ENCODE peak calls at places on chromosome 3, in six cellular contexts. F, U, D, P, H and B are unnamed samples.

GRCh38 chr3:141261472-141262171 is 30.0 kb downstream of the PXYLP1 start:
- DNase-seq in H (no peak), P (peak; percentile 19), F (no peak), D (no peak), U (no peak), B (no peak)

GRCh38 chr3:186598108-186598784 is 14.6 kb upstream of the AHSG start:
- DNase-seq in H (peak; percentile 88), F (no peak), P (no peak), U (no peak), D (no peak), B (no peak)

GRCh38 chr3:86923071-86923476 is 67.9 kb downstream of the VGLL3 start:
- DNase-seq in H (peak; percentile 80), U (peak; percentile 69), F (no peak), P (no peak), D (no peak), B (peak; percentile 64)

GRCh38 chr3:20422391-20422790 is 236.4 kb upstream of the SGO1 start:
- DNase-seq in P (no peak), F (no peak), H (no peak), D (no peak), U (no peak), B (no peak)

GRCh38 chr3:120420855-120421570 is 29.8 kb downstream of the FSTL1 start:
- DNase-seq in U (peak; percentile 35), F (no peak), D (no peak), P (peak; percentile 76), H (peak; percentile 72), B (no peak)

GRCh38 chr3:127325630-127325961 is 37.8 kb upstream of the PRR20G start:
- DNase-seq in P (no peak), D (no peak), H (peak; percentile 31), F (no peak), U (no peak), B (no peak)

GRCh38 chr3:143101792-143102381 is 17.7 kb upstream of the CHST2 start:
- DNase-seq in U (no peak), H (no peak), F (no peak), P (no peak), D (no peak), B (no peak)

GRCh38 chr3:150296966-150297365 is 111.1 kb upstream of the TSC22D2 start:
- DNase-seq in H (no peak), P (no peak), F (no peak), D (no peak), U (no peak), B (no peak)

GRCh38 chr3:149080699-149081091 is 5.6 kb downstream of the HLTF start:
- DNase-seq in P (no peak), U (peak; percentile 46), D (no peak), H (peak; percentile 49), F (no peak), B (no peak)

GRCh38 chr3:156812521-156813335 is 13.4 kb upstream of the LEKR1 start:
- DNase-seq in F (peak; percentile 22), P (no peak), H (peak; percentile 41), U (peak; percentile 93), D (no peak), B (no peak)

DNA sequence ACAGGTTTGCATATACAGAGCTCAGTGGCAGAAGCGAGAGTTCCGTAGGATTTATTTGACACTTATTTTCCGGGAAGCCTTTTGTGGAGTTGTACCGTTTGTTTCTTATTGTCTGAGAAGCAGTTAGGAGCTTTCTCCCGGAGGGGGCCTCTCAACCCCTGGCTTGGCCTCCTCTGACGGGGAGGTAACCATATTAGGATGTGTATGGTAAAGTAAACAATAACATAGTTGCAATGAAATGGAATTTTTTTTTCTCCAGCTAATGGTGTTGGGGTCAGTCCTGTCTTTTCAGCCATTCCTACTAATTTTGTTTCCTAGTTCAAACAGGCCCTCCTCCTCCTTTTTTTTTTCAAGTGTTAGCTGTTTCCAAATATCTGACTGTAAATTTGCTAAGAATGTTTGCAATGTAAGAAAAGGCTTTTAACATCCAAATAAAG is 338.5 kb downstream of the FOXP1 start:
- DNase-seq in P (no peak), F (no peak), D (no peak), H (no peak), U (peak; percentile 88), B (no peak)
- H3K4me3 ChIP-seq in P (peak overlapping the region; percentile 52), F (no peak overlapping the region), D (no peak overlapping the region), H (peak overlapping the region; percentile 35), U (peak overlapping the region; percentile 46), B (no peak overlapping the region)

GRCh38 chr3:54999801-55000200 is 71.9 kb upstream of the LRTM1 start:
- DNase-seq in F (no peak), P (no peak), U (peak; percentile 33), D (peak; percentile 28), H (peak; percentile 48), B (no peak)

GRCh38 chr3:55000946-55001345 is 73.1 kb upstream of the LRTM1 start:
- DNase-seq in D (no peak), F (no peak), U (no peak), P (no peak), H (no peak), B (no peak)

GRCh38 chr3:55002416-55002930 is 74.6 kb upstream of the LRTM1 start:
- DNase-seq in U (no peak), F (no peak), D (no peak), P (no peak), H (no peak), B (no peak)

GRCh38 chr3:55000546-55000945 is 72.7 kb upstream of the LRTM1 start:
- DNase-seq in D (peak; percentile 24), P (no peak), H (peak; percentile 95), F (peak; percentile 25), U (peak; percentile 94), B (peak; percentile 64)

GRCh38 chr3:54999159-54999558 is 71.3 kb upstream of the LRTM1 start:
- DNase-seq in F (no peak), P (no peak), H (peak; percentile 94), U (peak; percentile 88), D (no peak), B (peak; percentile 80)
- TF ChIP-seq CTCF in F (no peak), P (no peak), H (peak; percentile 82), U (peak; percentile 66), D (peak; percentile 24), B (peak; percentile 66)

GRCh38 chr3:58047806-58048205 is 39.6 kb downstream of the FLNB start:
- DNase-seq in D (no peak), F (no peak), H (peak; percentile 98), P (no peak), U (peak; percentile 96), B (peak; percentile 83)
- H3K4me3 ChIP-seq in D (no peak overlapping the region), F (no peak overlapping the region), H (no peak overlapping the region), P (no peak overlapping the region), U (no peak overlapping the region), B (no peak overlapping the region)

GRCh38 chr3:4978259-4978965 is 825 bp upstream of the BHLHE40 start:
- DNase-seq in P (peak; percentile 99), H (peak; percentile 98), D (peak; percentile 89), U (peak; percentile 98), F (peak; percentile 97), B (peak; percentile 96)
- TF ChIP-seq CTCF in P (no peak), H (no peak), D (no peak), U (no peak), F (no peak), B (no peak)

DNA sequence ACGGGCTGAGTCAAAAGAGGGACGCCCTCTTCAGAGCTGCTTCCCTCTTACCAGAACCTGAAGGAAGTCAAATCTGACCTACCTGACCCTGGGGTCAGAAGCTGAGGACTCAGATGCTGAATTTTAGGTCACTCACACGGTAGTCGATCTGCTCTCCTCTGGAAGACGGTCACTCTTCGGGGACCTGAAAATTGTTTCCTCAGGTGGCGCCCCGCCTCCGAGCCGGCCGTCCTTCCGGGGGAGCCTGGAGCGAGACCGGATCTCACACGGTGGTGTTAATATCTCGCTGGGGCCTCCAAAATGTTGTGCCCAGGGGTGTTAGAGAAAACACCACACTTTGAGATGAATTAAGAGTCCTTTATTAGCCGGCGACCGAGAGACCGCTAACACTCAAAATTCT is 737.2 kb downstream of the SI start:
- DNase-seq in D (no peak), F (no peak), H (no peak), P (no peak), U (no peak), B (no peak)
- H3K4me3 ChIP-seq in D (no peak overlapping the region), F (no peak overlapping the region), H (no peak overlapping the region), P (no peak overlapping the region), U (no peak overlapping the region), B (no peak overlapping the region)

DNA sequence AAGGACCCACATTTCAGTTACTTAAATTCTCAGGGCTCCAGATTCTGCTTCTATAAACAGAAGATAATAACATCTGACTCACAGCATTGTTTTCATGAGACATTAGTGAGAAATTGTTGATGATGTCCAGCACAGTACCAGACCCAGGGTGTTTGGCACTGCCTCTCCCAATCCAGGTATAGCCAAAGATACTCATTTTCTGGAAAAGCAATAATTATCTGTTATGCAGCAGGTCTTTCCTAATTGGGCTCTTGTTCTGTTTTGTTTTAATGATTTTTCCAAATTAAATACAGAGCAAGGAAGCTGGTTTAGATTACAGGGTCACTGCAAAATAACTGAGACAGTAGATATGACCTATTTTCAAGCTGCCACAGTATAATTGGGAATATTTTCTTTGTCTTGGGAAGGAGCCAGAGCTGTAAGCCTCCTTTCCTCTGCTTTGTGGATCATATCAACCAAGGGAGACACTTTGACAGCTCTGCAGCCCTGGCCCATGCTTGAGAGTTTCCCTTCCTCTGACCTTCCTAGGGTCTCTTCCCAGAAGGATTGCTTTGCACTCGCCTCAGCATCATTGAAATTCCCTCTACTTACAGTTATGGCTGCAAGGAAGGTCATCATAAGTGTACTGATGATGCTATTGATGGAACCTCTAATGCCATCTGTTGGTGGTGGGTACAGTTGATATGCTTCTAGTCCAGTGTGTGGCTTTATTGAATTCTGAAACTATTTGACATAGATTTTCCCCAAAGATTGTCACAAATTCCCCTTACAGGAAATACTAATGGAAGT is 522.4 kb upstream of the ADAMTS9 start:
- DNase-seq in H (no peak), P (no peak), U (no peak), D (peak; percentile 79), F (no peak), B (no peak)
- TF ChIP-seq CTCF in H (no peak), P (no peak), U (no peak), D (peak; percentile 52), F (no peak), B (no peak)

GRCh38 chr3:128487538-128487812 is 5.5 kb downstream of the GATA2 start:
- DNase-seq in D (no peak), P (no peak), F (no peak), H (no peak), U (no peak), B (no peak)
- H3K4me3 ChIP-seq in D (peak overlapping the region; percentile 77), P (peak overlapping the region; percentile 52), F (no peak overlapping the region), H (peak overlapping the region; percentile 62), U (peak overlapping the region; percentile 32), B (peak overlapping the region; percentile 95)

GRCh38 chr3:133575121-133575520 is 1.6 kb downstream of the CDV3 start:
- DNase-seq in P (no peak), U (no peak), H (no peak), D (no peak), F (no peak), B (no peak)
- TF ChIP-seq CTCF in P (no peak), U (no peak), H (no peak), D (no peak), F (no peak), B (no peak)